ENCODE peak calls at places on chromosomes 4 and X, in six cellular contexts. Q is nephron progenitor cell, U is AG09309, H is left ventricle myocardium inferior, C is GM13976, A is lower leg skin. K is an unnamed sample.

GRCh38 chr4:1169691-1170096 is 2.7 kb downstream of the SPON2 start:
- DNase-seq in Q (no peak), U (no peak), H (no peak), C (no peak), A (no peak), K (no peak)

GRCh38 chr4:18593297-18594002 is 571.9 kb upstream of the LCORL start:
- DNase-seq in Q (peak), U (peak), H (no peak), C (peak), A (peak), K (peak)

GRCh38 chr4:110361921-110362320 is 114.0 kb upstream of the ENPEP start:
- DNase-seq in Q (no peak), U (no peak), H (no peak), C (no peak), A (no peak), K (peak)

GRCh38 chrX:118726887-118727685 is at the start of gene IL13RA1:
- DNase-seq in Q (peak), U (no peak), H (peak), C (peak), A (peak), K (peak)

GRCh38 chr4:684611-685010 is 4.3 kb downstream of the SLC49A3 start:
- DNase-seq in Q (no peak), U (no peak), H (no peak), C (no peak), A (no peak), K (no peak)

GRCh38 chr4:118259103-118259502 is 93.7 kb downstream of the PRSS12 start:
- DNase-seq in Q (peak), U (no peak), H (no peak), C (no peak), A (no peak), K (no peak)

GRCh38 chr4:115357767-115358166 is 244.3 kb upstream of the NDST4 start:
- DNase-seq in Q (no peak), U (no peak), H (no peak), C (no peak), A (no peak), K (no peak)

GRCh38 chrX:11309220-11309619 is 16.0 kb downstream of the AMELX start:
- DNase-seq in Q (no peak), U (no peak), H (no peak), C (no peak), A (no peak), K (no peak)

GRCh38 chrX:12956704-12957541 is 18.0 kb upstream of the TMSB4X start:
- DNase-seq in Q (no peak), U (no peak), H (no peak), C (peak), A (no peak), K (peak)

GRCh38 chrX:150573702-150574101 is 5.3 kb downstream of the MTM1 start:
- DNase-seq in Q (no peak), U (no peak), H (no peak), C (no peak), A (no peak), K (no peak)

GRCh38 chrX:119709630-119710029 is 16.7 kb upstream of the SEPTIN6 start:
- DNase-seq in Q (no peak), U (no peak), H (no peak), C (no peak), A (no peak), K (no peak)

GRCh38 chr4:112153222-112153791 is 8.1 kb downstream of the FAM241A start:
- DNase-seq in Q (no peak), U (no peak), H (no peak), C (no peak), A (no peak), K (no peak)

GRCh38 chr4:107818301-107818910 is 6.3 kb upstream of the SGMS2 start:
- DNase-seq in Q (no peak), U (no peak), H (no peak), C (no peak), A (no peak), K (no peak)

GRCh38 chrX:140157611-140158010 is 192.3 kb upstream of the CXorf66 start:
- DNase-seq in Q (no peak), U (no peak), H (no peak), C (no peak), A (no peak), K (peak)

GRCh38 chr4:110294165-110294564 is 95.8 kb upstream of the ELOVL6 start:
- DNase-seq in Q (no peak), U (no peak), H (no peak), C (no peak), A (no peak), K (no peak)

GRCh38 chr4:81031389-81032173 is 1.1 kb downstream of the BMP3 start:
- DNase-seq in Q (peak), U (no peak), H (no peak), C (peak), A (no peak), K (no peak)

GRCh38 chr4:155539746-155540145 is 126.9 kb upstream of the GUCY1A1 start:
- DNase-seq in Q (no peak), U (no peak), H (no peak), C (no peak), A (no peak), K (no peak)

GRCh38 chrX:7828594-7828993 is 14.4 kb upstream of the VCX start:
- DNase-seq in Q (no peak), U (no peak), H (no peak), C (peak), A (no peak), K (no peak)
- TF ChIP-seq CTCF in Q (peak), U (no peak), H (peak), C (peak), A (no peak), K (no peak)

GRCh38 chr4:87058272-87059073 is 123.7 kb downstream of the AFF1 start:
- DNase-seq in Q (peak), U (no peak), H (no peak), C (no peak), A (no peak), K (no peak)

GRCh38 chr4:87057835-87058234 is 123.0 kb downstream of the AFF1 start:
- DNase-seq in Q (no peak), U (no peak), H (no peak), C (no peak), A (no peak), K (no peak)

GRCh38 chr4:87054900-87055299 is 120.1 kb downstream of the AFF1 start:
- DNase-seq in Q (no peak), U (no peak), H (no peak), C (no peak), A (no peak), K (no peak)

GRCh38 chr4:87055340-87055739 is 120.5 kb downstream of the AFF1 start:
- DNase-seq in Q (no peak), U (no peak), H (no peak), C (no peak), A (no peak), K (no peak)

DNA sequence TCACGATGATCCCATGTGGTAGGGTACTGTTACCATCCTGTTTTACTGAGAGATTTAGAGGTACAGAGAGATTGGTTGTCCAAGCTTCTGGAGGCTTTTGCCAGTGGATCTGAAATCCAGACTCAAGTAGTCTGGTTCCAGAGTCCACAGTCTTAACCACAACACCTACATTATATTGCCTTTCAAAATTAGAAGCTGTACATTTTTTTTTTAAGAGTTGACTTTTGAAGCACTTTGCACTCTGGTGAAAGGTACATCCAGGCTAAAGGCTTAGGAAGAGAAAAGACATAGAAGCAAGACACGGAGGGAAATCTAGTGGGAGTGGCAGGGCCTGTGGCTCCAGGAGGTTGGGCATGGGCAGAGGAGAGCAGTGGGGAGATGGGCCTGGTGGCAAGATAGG is 122.1 kb downstream of the AFF1 start:
- DNase-seq in Q (no peak), U (no peak), H (no peak), C (no peak), A (no peak), K (no peak)
- TF ChIP-seq CTCF in Q (no peak), U (no peak), H (no peak), C (no peak), A (no peak), K (no peak)

GRCh38 chrX:46203115-46203514 is 342.1 kb downstream of the ZNF674 start:
- DNase-seq in Q (no peak), U (no peak), H (no peak), C (no peak), A (no peak), K (no peak)
- TF ChIP-seq CTCF in Q (no peak), U (no peak), H (no peak), C (no peak), A (no peak), K (no peak)

GRCh38 chrX:47543496-47543895 is 17.5 kb upstream of the ARAF start:
- DNase-seq in Q (no peak), U (no peak), H (no peak), C (no peak), A (no peak), K (no peak)

GRCh38 chrX:47539860-47540259 is 21.1 kb upstream of the ARAF start:
- DNase-seq in Q (no peak), U (no peak), H (no peak), C (no peak), A (no peak), K (no peak)

DNA sequence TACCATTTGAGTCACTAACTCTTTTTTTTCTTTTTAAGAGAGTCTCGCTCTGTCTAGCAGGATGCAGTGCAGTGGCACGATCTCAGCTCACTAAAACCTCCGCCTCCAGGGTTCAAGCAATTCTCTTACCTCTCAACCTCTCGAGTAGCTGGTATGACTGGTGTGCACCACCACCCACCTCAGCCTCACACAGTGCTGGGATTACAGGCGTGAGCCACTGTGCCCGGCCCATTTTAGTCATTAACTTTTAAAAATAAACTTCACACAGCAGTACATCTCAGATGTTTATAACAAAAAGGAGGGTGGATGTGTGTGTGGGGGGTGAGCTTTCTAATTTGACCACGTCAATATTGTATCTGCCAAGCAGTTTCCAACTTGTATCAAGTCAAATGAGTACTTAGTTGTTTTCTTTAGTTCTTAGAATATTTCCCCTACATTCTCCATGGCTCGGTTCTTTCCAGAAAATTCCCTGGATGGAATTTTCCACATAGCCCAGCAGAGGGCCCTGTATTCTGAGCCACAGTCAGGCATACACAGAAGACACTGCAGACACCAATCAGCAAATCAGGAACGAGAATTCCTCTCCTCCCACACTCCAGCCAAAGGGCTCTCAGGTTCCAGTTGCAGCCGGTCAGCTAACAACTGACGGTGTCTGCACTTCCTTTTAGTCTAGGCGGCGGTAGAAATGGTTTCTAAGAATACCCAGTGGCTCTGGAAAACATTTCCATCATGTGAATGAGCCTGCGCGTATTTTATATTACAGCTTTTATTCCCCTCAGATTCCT is 20.1 kb upstream of the ARAF start:
- DNase-seq in Q (peak), U (peak), H (peak), C (peak), A (peak), K (peak)
- TF ChIP-seq CTCF in Q (peak), U (peak), H (peak), C (peak), A (no peak), K (peak)

GRCh38 chr4:178599521-178599920 is 1157.3 kb upstream of the AGA start:
- DNase-seq in Q (no peak), U (no peak), H (no peak), C (no peak), A (no peak), K (no peak)
- TF ChIP-seq CTCF in Q (no peak), U (no peak), H (no peak), C (no peak), A (no peak), K (peak)

DNA sequence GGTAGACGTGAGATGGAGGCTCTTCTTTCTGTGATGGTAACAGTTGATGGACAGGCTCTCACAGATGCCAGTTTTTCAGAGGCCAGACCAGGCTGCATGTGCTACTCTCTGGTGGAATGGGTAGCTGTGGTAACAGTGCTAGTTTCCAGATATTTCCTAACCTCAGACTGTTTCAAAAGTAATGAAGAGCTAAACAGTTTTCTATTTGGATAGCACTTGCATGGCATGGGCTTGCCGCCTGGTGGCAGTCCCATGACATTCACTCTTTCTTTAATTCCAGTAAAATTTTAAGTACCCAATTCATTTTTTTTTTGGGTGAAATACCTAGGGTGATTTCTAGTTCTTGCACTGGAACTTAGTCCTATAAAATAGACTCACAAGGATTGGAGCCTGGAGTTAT is 220.2 kb upstream of the MAD2L1 start:
- DNase-seq in Q (no peak), U (no peak), H (no peak), C (no peak), A (no peak), K (no peak)
- TF ChIP-seq CTCF in Q (no peak), U (peak), H (no peak), C (no peak), A (no peak), K (peak)

GRCh38 chr4:2255501-2256155 is 6.3 kb downstream of the MXD4 start:
- DNase-seq in Q (no peak), U (no peak), H (peak), C (no peak), A (peak), K (no peak)
- TF ChIP-seq CTCF in Q (no peak), U (no peak), H (no peak), C (no peak), A (no peak), K (peak)

DNA sequence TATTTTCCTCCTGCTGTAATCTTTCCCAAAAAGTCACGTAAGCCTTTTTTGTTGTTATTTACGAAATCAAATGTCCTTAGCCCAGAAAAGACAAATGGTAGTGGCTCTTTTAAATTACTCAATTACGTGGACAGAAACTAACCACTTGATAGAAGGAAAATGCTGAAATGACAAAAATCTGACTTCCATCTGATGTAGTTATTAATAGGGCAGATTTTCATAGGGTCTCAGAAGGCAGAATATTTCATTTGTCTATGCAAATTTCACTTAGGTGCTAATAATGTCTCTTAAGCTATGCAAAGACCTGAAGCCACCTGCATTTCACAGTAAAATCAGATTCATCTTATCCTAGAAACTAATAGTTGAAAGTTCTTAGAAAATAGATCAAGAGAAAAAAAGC is 295.7 kb downstream of the TMA16 start:
- DNase-seq in Q (no peak), U (no peak), H (no peak), C (no peak), A (no peak), K (no peak)
- TF ChIP-seq CTCF in Q (no peak), U (no peak), H (no peak), C (no peak), A (no peak), K (no peak)

GRCh38 chrX:27918799-27919198 is 62.5 kb downstream of the DCAF8L1 start:
- DNase-seq in Q (peak), U (no peak), H (no peak), C (no peak), A (no peak), K (no peak)
- TF ChIP-seq CTCF in Q (no peak), U (no peak), H (peak), C (no peak), A (no peak), K (peak)

GRCh38 chrX:129323115-129323514 is 200.2 kb downstream of the SMARCA1 start:
- DNase-seq in Q (no peak), U (no peak), H (no peak), C (no peak), A (no peak), K (no peak)

GRCh38 chrX:129316461-129316860 is 206.8 kb downstream of the SMARCA1 start:
- DNase-seq in Q (no peak), U (no peak), H (no peak), C (no peak), A (no peak), K (no peak)

DNA sequence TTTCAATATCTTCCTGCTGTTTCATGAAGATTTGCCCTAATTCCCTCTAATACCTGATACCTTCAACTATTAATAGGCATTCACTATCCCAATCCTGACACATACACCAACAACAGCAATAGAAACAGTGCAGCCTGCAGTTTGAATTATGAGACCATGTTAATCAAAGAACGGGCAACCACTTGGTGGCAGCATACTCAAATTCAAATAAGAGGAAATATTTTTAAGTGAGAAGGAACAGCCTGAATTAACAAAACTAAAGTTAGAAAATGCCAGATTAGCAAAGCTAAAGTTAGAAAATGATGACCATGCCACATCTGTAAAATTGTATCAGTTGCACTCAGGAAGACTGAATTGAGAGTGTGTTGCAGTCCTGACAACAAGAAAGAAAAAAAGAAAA is 204.9 kb downstream of the SMARCA1 start:
- DNase-seq in Q (no peak), U (peak), H (no peak), C (peak), A (no peak), K (no peak)
- TF ChIP-seq CTCF in Q (peak), U (peak), H (peak), C (no peak), A (no peak), K (peak)

K was measured in retinal pigment epithelial cell.